ENCODE peak calls at places on chromosomes 2 and 18, in four cellular contexts. D, V, I and G are unnamed samples.

GRCh38 chr2:223735659-223736244 is 101.6 kb downstream of the AP1S3 start:
- DNase-seq in D (peak), V (no peak), I (peak), G (peak)

GRCh38 chr2:152525277-152525838 is 190.4 kb downstream of the FMNL2 start:
- DNase-seq in D (peak), V (no peak), I (peak), G (peak)

GRCh38 chr2:219598308-219599078 is 836 bp downstream of the STK11IP start:
- DNase-seq in D (peak), V (no peak), I (peak), G (peak)

GRCh38 chr2:218285604-218286003 is 6.7 kb downstream of the TMBIM1 start:
- DNase-seq in D (peak), V (no peak), I (peak), G (peak)

GRCh38 chr2:162116372-162116771 is 35.7 kb downstream of the GCG start:
- DNase-seq in D (peak), V (no peak), I (no peak), G (no peak)

GRCh38 chr2:218988650-218989049 is 3.7 kb upstream of the FEV start:
- DNase-seq in D (no peak), V (no peak), I (no peak), G (no peak)

GRCh38 chr2:220533485-220533884 is 906.1 kb downstream of the SLC4A3 start:
- DNase-seq in D (peak), V (no peak), I (no peak), G (peak)

GRCh38 chr18:59697236-59697932 is at the start of gene CCBE1:
- DNase-seq in D (peak), V (no peak), I (peak), G (peak)

GRCh38 chr2:60499082-60499429 is 54.4 kb downstream of the BCL11A start:
- DNase-seq in D (no peak), V (no peak), I (no peak), G (no peak)

GRCh38 chr2:209525336-209525735 is 101.5 kb downstream of the MAP2 start:
- DNase-seq in D (no peak), V (no peak), I (peak), G (no peak)

GRCh38 chr18:595068-595467 is 1.7 kb upstream of the CLUL1 start:
- DNase-seq in D (no peak), V (no peak), I (no peak), G (no peak)

GRCh38 chr2:85427300-85427699 is 8.8 kb downstream of the SH2D6 start:
- DNase-seq in D (no peak), V (no peak), I (no peak), G (no peak)

GRCh38 chr2:172215936-172216335 is 113.2 kb upstream of the DLX2 start:
- DNase-seq in D (peak), V (no peak), I (no peak), G (no peak)

GRCh38 chr2:226183550-226183949 is 616.1 kb downstream of the IRS1 start:
- DNase-seq in D (no peak), V (no peak), I (no peak), G (no peak)

GRCh38 chr2:160562730-160563129 is 69.1 kb upstream of the RBMS1 start:
- DNase-seq in D (no peak), V (no peak), I (no peak), G (no peak)

GRCh38 chr2:130837811-130838565 is 1.3 kb downstream of the ARHGEF4 start:
- DNase-seq in D (no peak), V (no peak), I (no peak), G (no peak)

GRCh38 chr2:155095613-155096012 is 397.1 kb downstream of the KCNJ3 start:
- DNase-seq in D (no peak), V (no peak), I (no peak), G (no peak)

GRCh38 chr18:78675231-78675630 is 304.4 kb upstream of the SALL3 start:
- DNase-seq in D (no peak), V (no peak), I (no peak), G (no peak)

GRCh38 chr2:191321861-191322662 is 76.9 kb downstream of the MYO1B start:
- DNase-seq in D (peak), V (no peak), I (peak), G (peak)

GRCh38 chr18:40868110-40868858 is 1086.8 kb upstream of the PIK3C3 start:
- DNase-seq in D (peak), V (no peak), I (no peak), G (peak)

GRCh38 chr18:37665346-37665745 is 99.7 kb upstream of the CELF4 start:
- DNase-seq in D (no peak), V (no peak), I (no peak), G (no peak)

GRCh38 chr2:176002684-176003225 is 688 bp upstream of the LNPK start:
- DNase-seq in D (peak), V (no peak), I (peak), G (peak)

GRCh38 chr2:174748948-174749347 is 15.3 kb downstream of the CHRNA1 start:
- DNase-seq in D (peak), V (peak), I (peak), G (peak)